ENCODE peak calls at places on chromosome 1, in eight cellular contexts. I is astrocyte of the spinal cord, B is A549, R is tibial artery, X is testis, K is AG09309, P is fibroblast of lung, O is IMR-90. Y is an unnamed sample.

GRCh38 chr1:24379733-24380315 is 33.8 kb downstream of the STPG1 start:
- DNase-seq in B (no peak), O (peak; percentile 76), I (no peak), R (no peak), X (no peak), P (peak; percentile 45), K (no peak), Y (peak; percentile 45)

GRCh38 chr1:101002551-101002950 is 23.0 kb downstream of the DPH5 start:
- DNase-seq in B (no peak), X (no peak), R (no peak), P (no peak), K (no peak), I (peak; percentile 42), O (peak; percentile 47), Y (peak; percentile 64)

GRCh38 chr1:206796984-206797402 is 24.7 kb upstream of the IL10 start:
- DNase-seq in I (no peak), X (no peak), K (no peak), B (no peak), P (no peak), O (no peak), R (no peak), Y (no peak)

GRCh38 chr1:160436975-160437374 is 36.6 kb downstream of the VANGL2 start:
- DNase-seq in X (no peak), P (no peak), R (no peak), K (no peak), I (no peak), O (no peak), B (no peak), Y (no peak)

GRCh38 chr1:7885513-7886298 is 32.8 kb upstream of the UTS2 start:
- DNase-seq in B (peak; percentile 37), P (no peak), O (no peak), R (no peak), X (peak; percentile 68), K (no peak), I (no peak), Y (no peak)

GRCh38 chr1:1120096-1120495 is 4.2 kb upstream of the C1orf159 start:
- DNase-seq in O (no peak), B (no peak), K (no peak), I (no peak), X (no peak), R (no peak), P (no peak), Y (no peak)

GRCh38 chr1:30515746-30516504 is 207.5 kb downstream of the MATN1 start:
- DNase-seq in K (no peak), I (no peak), B (no peak), P (no peak), X (no peak), O (no peak), R (peak; percentile 3), Y (no peak)

GRCh38 chr1:18643154-18644012 is 12.7 kb downstream of the PAX7 start:
- DNase-seq in B (no peak), P (no peak), K (no peak), X (no peak), I (no peak), R (no peak), O (no peak), Y (no peak)

GRCh38 chr1:230541306-230541705 is 101.0 kb upstream of the COG2 start:
- DNase-seq in K (no peak), O (no peak), B (no peak), R (no peak), P (no peak), X (no peak), I (no peak), Y (no peak)

GRCh38 chr1:236515443-236515958 is 8.3 kb upstream of the LGALS8 start:
- DNase-seq in O (no peak), K (no peak), B (no peak), R (no peak), X (peak; percentile 27), I (no peak), P (no peak), Y (no peak)

GRCh38 chr1:13820456-13820855 is 120.5 kb downstream of the PRDM2 start:
- DNase-seq in X (peak; percentile 8), K (no peak), R (no peak), P (no peak), B (no peak), O (no peak), I (no peak), Y (no peak)

GRCh38 chr1:173479649-173480048 is 2.5 kb downstream of the PRDX6 start:
- DNase-seq in B (no peak), P (peak; percentile 43), X (no peak), I (peak; percentile 9), K (no peak), O (peak; percentile 32), R (no peak), Y (peak; percentile 20)

GRCh38 chr1:54287821-54288220 is 87.9 kb downstream of the MRPL37 start:
- DNase-seq in R (peak; percentile 66), P (no peak), I (no peak), X (no peak), O (peak; percentile 63), K (no peak), B (no peak), Y (peak; percentile 58)

GRCh38 chr1:43367026-43367903 is 546 bp downstream of the ELOVL1 start:
- DNase-seq in O (no peak), K (no peak), B (no peak), P (no peak), R (peak; percentile 25), I (no peak), X (no peak), Y (peak; percentile 73)

GRCh38 chr1:36493524-36493923 is 10.8 kb upstream of the CSF3R start:
- DNase-seq in R (no peak), P (no peak), X (no peak), I (no peak), O (no peak), K (no peak), B (no peak), Y (no peak)

GRCh38 chr1:23533288-23534130 is 2.5 kb upstream of the E2F2 start:
- DNase-seq in R (no peak), X (no peak), O (no peak), B (no peak), I (no peak), P (no peak), K (no peak), Y (no peak)

GRCh38 chr1:206112600-206113301 is 4.4 kb downstream of the AVPR1B start:
- DNase-seq in R (no peak), O (no peak), I (no peak), X (no peak), K (no peak), P (no peak), B (no peak), Y (no peak)

GRCh38 chr1:200154069-200154767 is 126.7 kb downstream of the NR5A2 start:
- DNase-seq in K (no peak), X (no peak), B (no peak), I (no peak), P (no peak), O (peak; percentile 16), R (no peak), Y (no peak)

GRCh38 chr1:115983584-115983983 is 7.3 kb downstream of the SLC22A15 start:
- DNase-seq in R (no peak), K (no peak), O (no peak), X (no peak), P (no peak), I (no peak), B (no peak), Y (no peak)

DNA sequence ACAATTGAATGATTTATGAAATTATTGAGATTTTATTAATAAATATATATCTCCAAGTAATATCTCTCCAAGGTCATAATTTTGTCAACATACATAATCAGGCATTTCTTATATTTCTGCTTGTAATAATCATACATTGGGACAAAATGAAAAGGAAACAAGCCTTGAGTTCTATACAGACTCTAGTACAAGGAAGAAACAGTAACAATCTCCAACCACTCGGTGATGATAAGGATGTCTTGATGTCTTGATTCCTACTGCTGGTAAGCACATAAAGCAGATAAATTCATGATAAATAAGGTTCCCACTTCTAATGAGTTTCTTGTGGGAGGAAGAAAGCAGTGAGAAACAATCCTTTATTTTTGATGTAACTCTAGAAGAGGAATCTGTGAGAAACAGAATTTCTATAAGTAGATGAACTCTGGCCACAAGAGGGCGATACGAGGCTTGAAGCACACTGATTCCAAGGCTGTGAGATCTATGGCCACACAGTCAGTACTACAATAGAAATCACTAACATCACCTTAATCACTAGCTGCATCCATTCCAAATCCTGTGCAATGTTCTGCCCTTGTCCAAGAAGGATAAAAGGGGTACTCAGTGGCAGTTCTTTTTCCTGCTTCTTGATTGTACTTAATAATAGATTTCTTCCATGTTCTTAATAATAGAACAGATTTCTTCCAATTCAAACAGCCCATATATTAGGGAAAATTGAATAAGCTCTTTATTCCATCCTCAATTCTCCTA is 41.4 kb upstream of the LRRC8B start:
- DNase-seq in O (peak; percentile 81), K (peak; percentile 59), B (peak; percentile 77), I (peak; percentile 86), R (peak; percentile 75), P (peak; percentile 90), X (peak; percentile 94), Y (peak; percentile 91)
- H3K4me3 ChIP-seq in O (no peak overlapping the region), K (no peak overlapping the region), B (no peak overlapping the region), I (no peak overlapping the region), R (no peak overlapping the region), P (no peak overlapping the region), X (no peak overlapping the region), Y (no peak overlapping the region)

DNA sequence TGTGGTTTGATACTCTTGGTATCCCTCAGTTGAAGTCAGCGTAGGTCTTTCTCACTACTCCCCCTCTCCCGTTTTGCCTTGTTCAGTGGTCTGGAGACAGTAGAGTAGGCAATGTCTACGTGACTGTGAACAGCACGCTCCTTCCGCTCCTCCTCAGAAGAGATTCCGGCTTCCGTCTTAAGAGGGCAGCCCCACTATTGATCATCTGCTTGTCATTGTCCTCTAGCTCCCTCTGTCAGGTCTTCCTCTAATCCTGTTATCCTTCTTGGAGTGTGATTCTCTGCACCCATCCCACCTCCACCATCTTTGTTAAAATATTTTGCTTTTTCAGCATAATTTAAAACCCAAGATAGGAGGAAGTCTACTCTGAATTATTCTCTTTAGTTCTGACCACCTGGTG is 129.9 kb upstream of the KCNK2 start:
- DNase-seq in K (no peak), R (no peak), P (no peak), B (peak; percentile 36), I (no peak), O (no peak), X (peak; percentile 19), Y (no peak)
- TF ChIP-seq CTCF in K (no peak), R (no peak), P (no peak), B (no peak), I (no peak), O (no peak), X (no peak), Y (no peak)

DNA sequence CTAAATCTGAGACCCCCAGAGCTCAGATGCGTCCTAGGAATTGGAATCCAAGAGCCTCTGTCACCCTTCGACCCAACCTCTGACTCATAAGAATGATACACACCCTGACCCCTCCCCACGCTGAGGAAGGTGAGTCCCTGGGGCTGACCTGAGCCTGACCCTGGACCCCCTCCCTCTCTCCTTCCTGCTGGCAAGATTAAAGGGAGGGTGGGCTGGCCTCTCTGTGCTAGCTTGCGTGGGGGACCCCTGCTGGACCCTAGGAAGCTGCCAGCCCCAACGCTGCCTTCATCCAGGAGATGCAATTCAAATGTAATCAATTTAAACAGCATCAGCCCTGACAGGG is 627 bp downstream of the PLEKHA6 start:
- DNase-seq in O (no peak), R (no peak), I (no peak), B (no peak), K (no peak), P (no peak), X (no peak), Y (no peak)
- H3K4me3 ChIP-seq in O (no peak overlapping the region), R (no peak overlapping the region), I (no peak overlapping the region), B (no peak overlapping the region), K (peak overlapping the region; percentile 41), P (no peak overlapping the region), X (no peak overlapping the region), Y (peak overlapping the region; percentile 32)

GRCh38 chr1:234730542-234731370 is 120.8 kb upstream of the IRF2BP2 start:
- DNase-seq in X (no peak), R (no peak), K (no peak), O (no peak), I (no peak), B (no peak), P (no peak), Y (no peak)
- TF ChIP-seq CTCF in X (no peak), R (no peak), K (no peak), O (no peak), I (no peak), B (no peak), P (no peak), Y (no peak)